ENCODE peak calls at places on chromosomes 6 and 20, in eight cellular contexts. One of them, this sample, is unnamed.

GRCh38 chr20:49880724-49881445 is 34.4 kb downstream of the SPATA2 start:
- DNase-seq in heart right ventricle: no peak
- DNase-seq in HFF-Myc: no peak
- DNase-seq in HL-60: no peak
- DNase-seq in spleen: no peak
- DNase-seq in aorta: no peak
- DNase-seq in brain microvascular endothelial cell: no peak
- DNase-seq in effector memory CD4-positive, alpha-beta T cell: no peak
- DNase-seq in this sample: no peak

GRCh38 chr6:56552212-56553130 is 90.2 kb downstream of the DST start:
- DNase-seq in heart right ventricle: no peak
- DNase-seq in HFF-Myc: no peak
- DNase-seq in HL-60: no peak
- DNase-seq in spleen: no peak
- DNase-seq in aorta: no peak
- DNase-seq in brain microvascular endothelial cell: peak
- DNase-seq in effector memory CD4-positive, alpha-beta T cell: no peak
- DNase-seq in this sample: no peak

GRCh38 chr6:39361657-39362486 is 39.4 kb upstream of the KCNK16 start:
- DNase-seq in heart right ventricle: peak
- DNase-seq in HFF-Myc: peak
- DNase-seq in HL-60: peak
- DNase-seq in spleen: peak
- DNase-seq in aorta: no peak
- DNase-seq in brain microvascular endothelial cell: peak
- DNase-seq in effector memory CD4-positive, alpha-beta T cell: no peak
- DNase-seq in this sample: peak

GRCh38 chr20:49318430-49319203 is 40.8 kb upstream of the ZNFX1 start:
- DNase-seq in heart right ventricle: no peak
- DNase-seq in HFF-Myc: no peak
- DNase-seq in HL-60: no peak
- DNase-seq in spleen: peak
- DNase-seq in aorta: peak
- DNase-seq in brain microvascular endothelial cell: no peak
- DNase-seq in effector memory CD4-positive, alpha-beta T cell: no peak
- DNase-seq in this sample: no peak

GRCh38 chr6:170222498-170223471 is 68.1 kb downstream of the DLL1 start:
- DNase-seq in heart right ventricle: peak
- DNase-seq in HFF-Myc: no peak
- DNase-seq in HL-60: no peak
- DNase-seq in spleen: peak
- DNase-seq in aorta: peak
- DNase-seq in brain microvascular endothelial cell: no peak
- DNase-seq in effector memory CD4-positive, alpha-beta T cell: no peak
- DNase-seq in this sample: no peak

GRCh38 chr20:50815162-50815989 is 20.5 kb downstream of the BCAS4 start:
- DNase-seq in heart right ventricle: no peak
- DNase-seq in HFF-Myc: no peak
- DNase-seq in HL-60: no peak
- DNase-seq in spleen: no peak
- DNase-seq in aorta: no peak
- DNase-seq in brain microvascular endothelial cell: peak
- DNase-seq in effector memory CD4-positive, alpha-beta T cell: no peak
- DNase-seq in this sample: peak

GRCh38 chr20:51262240-51262639 is 239.3 kb upstream of the KCNG1 start:
- DNase-seq in heart right ventricle: no peak
- DNase-seq in HFF-Myc: no peak
- DNase-seq in HL-60: no peak
- DNase-seq in spleen: no peak
- DNase-seq in aorta: no peak
- DNase-seq in brain microvascular endothelial cell: no peak
- DNase-seq in effector memory CD4-positive, alpha-beta T cell: no peak
- DNase-seq in this sample: no peak

GRCh38 chr6:99195986-99196655 is 153.4 kb downstream of the FAXC start:
- DNase-seq in heart right ventricle: no peak
- DNase-seq in HFF-Myc: no peak
- DNase-seq in HL-60: no peak
- DNase-seq in spleen: no peak
- DNase-seq in aorta: no peak
- DNase-seq in brain microvascular endothelial cell: no peak
- DNase-seq in effector memory CD4-positive, alpha-beta T cell: no peak
- DNase-seq in this sample: no peak

GRCh38 chr6:147506704-147507114 is 1.8 kb upstream of the SAMD5 start:
- DNase-seq in heart right ventricle: peak
- DNase-seq in HFF-Myc: no peak
- DNase-seq in HL-60: no peak
- DNase-seq in spleen: peak
- DNase-seq in aorta: peak
- DNase-seq in brain microvascular endothelial cell: peak
- DNase-seq in effector memory CD4-positive, alpha-beta T cell: no peak
- DNase-seq in this sample: peak

GRCh38 chr6:121430514-121431460 is 4.7 kb upstream of the GJA1 start:
- DNase-seq in heart right ventricle: no peak
- DNase-seq in HFF-Myc: no peak
- DNase-seq in HL-60: no peak
- DNase-seq in spleen: no peak
- DNase-seq in aorta: no peak
- DNase-seq in brain microvascular endothelial cell: no peak
- DNase-seq in effector memory CD4-positive, alpha-beta T cell: no peak
- DNase-seq in this sample: no peak

GRCh38 chr6:137309078-137309762 is 90.0 kb upstream of the IFNGR1 start:
- DNase-seq in heart right ventricle: peak
- DNase-seq in HFF-Myc: peak
- DNase-seq in HL-60: peak
- DNase-seq in spleen: peak
- DNase-seq in aorta: peak
- DNase-seq in brain microvascular endothelial cell: peak
- DNase-seq in effector memory CD4-positive, alpha-beta T cell: peak
- DNase-seq in this sample: peak

GRCh38 chr20:6468751-6469150 is 298.7 kb upstream of the BMP2 start:
- DNase-seq in heart right ventricle: no peak
- DNase-seq in HFF-Myc: no peak
- DNase-seq in HL-60: no peak
- DNase-seq in spleen: no peak
- DNase-seq in aorta: no peak
- DNase-seq in brain microvascular endothelial cell: no peak
- DNase-seq in effector memory CD4-positive, alpha-beta T cell: no peak
- DNase-seq in this sample: no peak

GRCh38 chr6:47203266-47203967 is 106.3 kb downstream of the TNFRSF21 start:
- DNase-seq in heart right ventricle: no peak
- DNase-seq in HFF-Myc: no peak
- DNase-seq in HL-60: no peak
- DNase-seq in spleen: no peak
- DNase-seq in aorta: no peak
- DNase-seq in brain microvascular endothelial cell: no peak
- DNase-seq in effector memory CD4-positive, alpha-beta T cell: no peak
- DNase-seq in this sample: no peak

GRCh38 chr6:96899019-96899418 is 1.3 kb upstream of the NDUFAF4 start:
- DNase-seq in heart right ventricle: peak
- DNase-seq in HFF-Myc: peak
- DNase-seq in HL-60: no peak
- DNase-seq in spleen: no peak
- DNase-seq in aorta: no peak
- DNase-seq in brain microvascular endothelial cell: peak
- DNase-seq in effector memory CD4-positive, alpha-beta T cell: no peak
- DNase-seq in this sample: no peak

GRCh38 chr6:24775520-24776058 is 852 bp downstream of the GMNN start:
- DNase-seq in heart right ventricle: no peak
- DNase-seq in HFF-Myc: no peak
- DNase-seq in HL-60: no peak
- DNase-seq in spleen: no peak
- DNase-seq in aorta: no peak
- DNase-seq in brain microvascular endothelial cell: peak
- DNase-seq in effector memory CD4-positive, alpha-beta T cell: peak
- DNase-seq in this sample: no peak

GRCh38 chr6:159655409-159655988 is 37.5 kb downstream of the SOD2 start:
- DNase-seq in heart right ventricle: no peak
- DNase-seq in HFF-Myc: no peak
- DNase-seq in HL-60: no peak
- DNase-seq in spleen: no peak
- DNase-seq in aorta: no peak
- DNase-seq in brain microvascular endothelial cell: no peak
- DNase-seq in effector memory CD4-positive, alpha-beta T cell: no peak
- DNase-seq in this sample: no peak

GRCh38 chr6:90214461-90214860 is 82.2 kb downstream of the BACH2 start:
- DNase-seq in heart right ventricle: no peak
- DNase-seq in HFF-Myc: no peak
- DNase-seq in HL-60: no peak
- DNase-seq in spleen: no peak
- DNase-seq in aorta: no peak
- DNase-seq in brain microvascular endothelial cell: no peak
- DNase-seq in effector memory CD4-positive, alpha-beta T cell: no peak
- DNase-seq in this sample: no peak

GRCh38 chr20:33970229-33970628 is 23.5 kb upstream of the RALY start:
- DNase-seq in heart right ventricle: no peak
- DNase-seq in HFF-Myc: no peak
- DNase-seq in HL-60: no peak
- DNase-seq in spleen: no peak
- DNase-seq in aorta: no peak
- DNase-seq in brain microvascular endothelial cell: no peak
- DNase-seq in effector memory CD4-positive, alpha-beta T cell: no peak
- DNase-seq in this sample: no peak

GRCh38 chr6:30145818-30146217 is 9.9 kb downstream of the TRIM40 start:
- DNase-seq in heart right ventricle: no peak
- DNase-seq in HFF-Myc: no peak
- DNase-seq in HL-60: no peak
- DNase-seq in spleen: no peak
- DNase-seq in aorta: no peak
- DNase-seq in brain microvascular endothelial cell: no peak
- DNase-seq in effector memory CD4-positive, alpha-beta T cell: no peak
- DNase-seq in this sample: no peak

GRCh38 chr6:39530201-39530759 is 194.9 kb downstream of the KIF6 start:
- DNase-seq in heart right ventricle: no peak
- DNase-seq in HFF-Myc: peak
- DNase-seq in HL-60: no peak
- DNase-seq in spleen: no peak
- DNase-seq in aorta: no peak
- DNase-seq in brain microvascular endothelial cell: no peak
- DNase-seq in effector memory CD4-positive, alpha-beta T cell: no peak
- DNase-seq in this sample: no peak

GRCh38 chr6:47734826-47735481 is 36.6 kb downstream of the ADGRF4 start:
- DNase-seq in heart right ventricle: no peak
- DNase-seq in HFF-Myc: no peak
- DNase-seq in HL-60: no peak
- DNase-seq in spleen: no peak
- DNase-seq in aorta: no peak
- DNase-seq in brain microvascular endothelial cell: no peak
- DNase-seq in effector memory CD4-positive, alpha-beta T cell: no peak
- DNase-seq in this sample: no peak

GRCh38 chr20:8089668-8090067 is 42.4 kb upstream of the PLCB1 start:
- DNase-seq in heart right ventricle: no peak
- DNase-seq in HFF-Myc: no peak
- DNase-seq in HL-60: no peak
- DNase-seq in spleen: no peak
- DNase-seq in aorta: no peak
- DNase-seq in brain microvascular endothelial cell: peak
- DNase-seq in effector memory CD4-positive, alpha-beta T cell: no peak
- DNase-seq in this sample: no peak

DNA sequence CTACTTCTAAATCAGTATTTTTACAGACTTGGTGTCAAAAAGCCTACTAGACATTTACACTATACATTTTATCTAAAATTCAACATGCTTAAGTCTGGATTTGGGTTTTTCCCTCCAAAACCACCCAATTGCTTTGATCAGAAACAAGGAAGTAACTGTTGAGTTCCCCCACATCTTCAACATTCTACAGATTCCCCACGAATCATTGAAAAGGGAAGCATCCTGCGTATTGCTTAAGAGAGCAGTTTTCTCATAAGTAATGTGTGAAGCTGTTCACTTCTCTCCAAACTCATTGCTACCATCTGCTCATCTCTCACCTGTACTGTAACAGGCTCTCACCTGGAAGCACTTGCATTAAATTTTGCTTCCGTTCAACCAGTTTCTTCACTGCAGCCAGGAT is 36.4 kb upstream of the RNF144B start:
- DNase-seq in heart right ventricle: no peak
- DNase-seq in HFF-Myc: no peak
- DNase-seq in HL-60: no peak
- DNase-seq in spleen: no peak
- DNase-seq in aorta: no peak
- DNase-seq in brain microvascular endothelial cell: no peak
- DNase-seq in effector memory CD4-positive, alpha-beta T cell: no peak
- DNase-seq in this sample: no peak
- H3K4me3 ChIP-seq in heart right ventricle: no peak
- H3K4me3 ChIP-seq in HFF-Myc: no peak
- H3K4me3 ChIP-seq in HL-60: no peak
- H3K4me3 ChIP-seq in spleen: no peak
- H3K4me3 ChIP-seq in aorta: no peak
- H3K4me3 ChIP-seq in brain microvascular endothelial cell: no peak
- H3K4me3 ChIP-seq in effector memory CD4-positive, alpha-beta T cell: no peak
- H3K4me3 ChIP-seq in this sample: no peak

GRCh38 chr6:33981861-33982260 is 164.0 kb downstream of the GRM4 start:
- DNase-seq in heart right ventricle: no peak
- DNase-seq in HFF-Myc: no peak
- DNase-seq in HL-60: no peak
- DNase-seq in spleen: peak
- DNase-seq in aorta: no peak
- DNase-seq in brain microvascular endothelial cell: no peak
- DNase-seq in effector memory CD4-positive, alpha-beta T cell: no peak
- DNase-seq in this sample: no peak
- H3K4me3 ChIP-seq in heart right ventricle: no peak
- H3K4me3 ChIP-seq in HFF-Myc: no peak
- H3K4me3 ChIP-seq in HL-60: no peak
- H3K4me3 ChIP-seq in spleen: no peak
- H3K4me3 ChIP-seq in aorta: no peak
- H3K4me3 ChIP-seq in brain microvascular endothelial cell: no peak
- H3K4me3 ChIP-seq in effector memory CD4-positive, alpha-beta T cell: no peak
- H3K4me3 ChIP-seq in this sample: no peak

DNA sequence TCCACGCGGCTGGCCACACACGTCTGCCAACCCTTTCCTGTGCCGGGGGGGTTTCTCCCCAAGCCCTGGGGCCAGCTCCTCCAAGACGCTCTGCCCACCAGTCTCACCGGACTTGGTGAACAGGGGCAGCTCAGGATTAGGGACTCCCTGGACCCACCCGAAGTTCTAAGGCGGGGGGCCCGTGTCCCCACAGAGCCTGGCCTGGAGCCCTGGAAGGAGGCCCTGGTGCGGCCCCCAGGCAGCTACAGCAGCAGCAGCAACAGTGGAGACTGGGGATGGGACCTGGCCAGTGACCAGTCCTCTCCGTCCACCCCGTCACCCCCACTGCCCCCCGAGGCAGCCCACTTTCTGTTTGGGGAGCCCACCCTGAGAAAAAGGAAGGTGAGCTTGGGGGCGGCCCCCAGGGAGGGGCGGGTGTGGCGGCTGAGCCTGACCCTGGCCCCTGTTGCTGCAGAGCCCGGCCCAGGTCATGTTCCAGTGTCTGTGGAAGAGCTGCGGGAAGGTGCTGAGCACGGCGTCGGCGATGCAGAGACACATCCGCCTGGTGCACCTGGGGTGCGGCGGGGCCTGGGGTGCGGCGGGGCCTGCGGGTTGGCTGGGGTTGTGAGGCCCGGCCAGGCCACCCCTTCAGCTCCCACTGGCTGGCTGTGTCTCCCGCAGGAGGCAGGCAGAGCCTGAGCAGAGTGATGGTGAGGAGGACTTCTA is 2.3 kb downstream of the SLC2A4RG start:
- DNase-seq in heart right ventricle: no peak
- DNase-seq in HFF-Myc: no peak
- DNase-seq in HL-60: no peak
- DNase-seq in spleen: peak
- DNase-seq in aorta: peak
- DNase-seq in brain microvascular endothelial cell: no peak
- DNase-seq in effector memory CD4-positive, alpha-beta T cell: no peak
- DNase-seq in this sample: no peak
- H3K4me3 ChIP-seq in heart right ventricle: peak
- H3K4me3 ChIP-seq in HFF-Myc: peak
- H3K4me3 ChIP-seq in HL-60: peak
- H3K4me3 ChIP-seq in spleen: peak
- H3K4me3 ChIP-seq in aorta: no peak
- H3K4me3 ChIP-seq in brain microvascular endothelial cell: no peak
- H3K4me3 ChIP-seq in effector memory CD4-positive, alpha-beta T cell: no peak
- H3K4me3 ChIP-seq in this sample: no peak

GRCh38 chr20:46755483-46756417 is 46.3 kb downstream of the SLC2A10 start:
- DNase-seq in heart right ventricle: no peak
- DNase-seq in HFF-Myc: no peak
- DNase-seq in HL-60: no peak
- DNase-seq in spleen: no peak
- DNase-seq in aorta: no peak
- DNase-seq in brain microvascular endothelial cell: no peak
- DNase-seq in effector memory CD4-positive, alpha-beta T cell: no peak
- DNase-seq in this sample: no peak
- H3K4me3 ChIP-seq in heart right ventricle: no peak
- H3K4me3 ChIP-seq in HFF-Myc: no peak
- H3K4me3 ChIP-seq in HL-60: no peak
- H3K4me3 ChIP-seq in spleen: no peak
- H3K4me3 ChIP-seq in aorta: no peak
- H3K4me3 ChIP-seq in brain microvascular endothelial cell: no peak
- H3K4me3 ChIP-seq in effector memory CD4-positive, alpha-beta T cell: no peak
- H3K4me3 ChIP-seq in this sample: no peak